ENCODE peak calls at places on chromosomes 6 and 20, in seven cellular contexts. N, U, R, L, C, P and K are unnamed samples.

GRCh38 chr6:116941727-116942126 is 64.7 kb downstream of the RFX6 start:
- DNase-seq in N (no peak), P (no peak), C (no peak), U (no peak), L (no peak), R (no peak), K (no peak)

GRCh38 chr6:131782764-131783163 is 25.1 kb upstream of the ENPP1 start:
- DNase-seq in L (no peak), C (no peak), R (peak; percentile 59), U (no peak), P (peak; percentile 29), N (no peak), K (no peak)

GRCh38 chr20:39036011-39036410 is 73.9 kb downstream of the DHX35 start:
- DNase-seq in P (no peak), U (peak; percentile 10), R (no peak), C (no peak), N (no peak), L (peak; percentile 63), K (no peak)

GRCh38 chr6:37033819-37034790 is 28.6 kb downstream of the FGD2 start:
- DNase-seq in L (no peak), R (no peak), U (no peak), C (no peak), P (no peak), N (no peak), K (no peak)

GRCh38 chr20:47876348-47877056 is 91.2 kb upstream of the SULF2 start:
- DNase-seq in P (no peak), C (no peak), L (no peak), U (no peak), R (no peak), N (no peak), K (no peak)

GRCh38 chr6:39896701-39897100 is 37.6 kb downstream of the MOCS1 start:
- DNase-seq in R (no peak), N (no peak), U (no peak), C (no peak), L (no peak), P (no peak), K (no peak)

GRCh38 chr20:52105573-52106422 is 85.8 kb downstream of the ZFP64 start:
- DNase-seq in P (no peak), C (no peak), N (peak; percentile 14), U (peak; percentile 27), R (no peak), L (peak; percentile 47), K (no peak)

GRCh38 chr20:14984768-14985622 is 647.6 kb upstream of the FLRT3 start:
- DNase-seq in P (peak; percentile 39), U (no peak), N (no peak), C (no peak), L (peak; percentile 39), R (peak; percentile 25), K (no peak)

GRCh38 chr20:62143118-62143975 is at the start of the genes PSMA7 and SS18L1:
- DNase-seq in U (peak; percentile 92), C (no peak), N (peak; percentile 66), R (peak; percentile 86), L (peak; percentile 76), P (peak; percentile 82), K (no peak)

GRCh38 chr20:63876489-63877036 is 11.5 kb downstream of the TPD52L2 start:
- DNase-seq in C (no peak), P (no peak), R (no peak), N (no peak), U (no peak), L (no peak), K (no peak)

GRCh38 chr6:124858564-124858963 is 103.7 kb upstream of the RNF217 start:
- DNase-seq in R (no peak), L (no peak), C (no peak), U (no peak), P (no peak), N (no peak), K (no peak)

GRCh38 chr20:15058836-15059235 is 721.4 kb upstream of the FLRT3 start:
- DNase-seq in C (no peak), P (no peak), L (no peak), R (no peak), N (no peak), U (no peak), K (no peak)

GRCh38 chr6:10951675-10952282 is 64.9 kb downstream of the SYCP2L start:
- DNase-seq in L (peak; percentile 68), P (no peak), N (no peak), U (peak; percentile 77), C (no peak), R (no peak), K (peak; percentile 36)

GRCh38 chr6:135144678-135145508 is 36.2 kb upstream of the MYB start:
- DNase-seq in C (no peak), L (peak; percentile 8), R (no peak), U (peak; percentile 55), N (no peak), P (peak; percentile 33), K (no peak)

GRCh38 chr6:90445533-90446108 is 141.3 kb downstream of the MAP3K7 start:
- DNase-seq in P (no peak), L (no peak), U (no peak), N (no peak), C (no peak), R (no peak), K (no peak)

GRCh38 chr6:33199687-33200233 is 705 bp downstream of the RXRB start:
- DNase-seq in U (peak; percentile 76), N (no peak), C (no peak), L (peak; percentile 36), P (peak; percentile 86), R (peak; percentile 84), K (no peak)

GRCh38 chr6:123913858-123914257 is 110.2 kb downstream of the NKAIN2 start:
- DNase-seq in R (no peak), C (no peak), N (no peak), P (no peak), U (no peak), L (peak; percentile 28), K (no peak)

GRCh38 chr6:53309059-53309896 is 39.5 kb downstream of the ELOVL5 start:
- DNase-seq in P (no peak), C (no peak), U (peak; percentile 90), L (peak; percentile 58), R (peak; percentile 35), N (no peak), K (peak; percentile 86)

GRCh38 chr20:37526839-37527637 is 638 bp downstream of the BLCAP start:
- DNase-seq in C (no peak), P (no peak), L (peak; percentile 13), R (peak; percentile 40), U (peak; percentile 46), N (no peak), K (no peak)

GRCh38 chr6:4780360-4780812 is 4.2 kb downstream of the CDYL start:
- DNase-seq in R (no peak), U (peak; percentile 45), L (peak; percentile 48), P (peak; percentile 50), C (no peak), N (no peak), K (no peak)

GRCh38 chr6:4510317-4510716 is 265.9 kb upstream of the CDYL start:
- DNase-seq in C (no peak), R (no peak), U (no peak), N (no peak), P (no peak), L (no peak), K (no peak)

GRCh38 chr6:157535354-157536217 is 154.6 kb downstream of the ZDHHC14 start:
- DNase-seq in C (no peak), P (no peak), L (peak; percentile 86), U (peak; percentile 67), R (no peak), N (no peak), K (peak; percentile 88)

GRCh38 chr20:8168785-8169288 is 36.8 kb downstream of the PLCB1 start:
- DNase-seq in P (no peak), U (no peak), R (no peak), C (no peak), N (no peak), L (no peak), K (no peak)

GRCh38 chr6:144090384-144090783 is 5.0 kb downstream of the SF3B5 start:
- DNase-seq in U (no peak), P (no peak), R (no peak), L (no peak), N (no peak), C (no peak), K (no peak)

GRCh38 chr20:61025536-61025935 is 226.5 kb upstream of the CDH4 start:
- DNase-seq in U (no peak), P (no peak), C (no peak), L (no peak), R (no peak), N (no peak), K (no peak)

GRCh38 chr6:170022291-170022722 is 268.6 kb downstream of the DLL1 start:
- DNase-seq in R (no peak), N (no peak), P (no peak), C (no peak), U (no peak), L (no peak), K (no peak)

GRCh38 chr6:46677314-46677654 is 10.4 kb upstream of the TDRD6 start:
- DNase-seq in R (no peak), U (no peak), C (no peak), P (no peak), L (no peak), N (no peak), K (no peak)
- TF ChIP-seq CTCF in R (no peak), U (peak; percentile 6), C (no peak), P (no peak), L (peak; percentile 39), N (peak; percentile 57), K (peak; percentile 51)

GRCh38 chr20:10794765-10795164 is 121.0 kb upstream of the JAG1 start:
- DNase-seq in L (no peak), R (peak; percentile 38), N (no peak), P (no peak), U (no peak), C (no peak), K (no peak)
- TF ChIP-seq CTCF in L (no peak), R (no peak), N (no peak), P (no peak), U (no peak), C (no peak), K (no peak)

GRCh38 chr6:141309295-141309694 is 823.4 kb upstream of the GJE1 start:
- DNase-seq in N (no peak), C (no peak), L (no peak), R (no peak), P (no peak), U (peak; percentile 23), K (no peak)
- TF ChIP-seq CTCF in N (no peak), C (no peak), L (no peak), R (no peak), P (no peak), U (peak; percentile 13), K (no peak)

GRCh38 chr6:43771210-43771857 is 1.3 kb downstream of the VEGFA start:
- DNase-seq in P (peak; percentile 77), R (peak; percentile 84), N (peak; percentile 43), L (peak; percentile 41), U (peak; percentile 71), C (no peak), K (no peak)

GRCh38 chr6:43773981-43774775 is 4.2 kb downstream of the VEGFA start:
- DNase-seq in N (no peak), P (no peak), R (no peak), L (no peak), U (no peak), C (no peak), K (no peak)

GRCh38 chr6:43771858-43772570 is 2.0 kb downstream of the VEGFA start:
- DNase-seq in C (no peak), N (peak; percentile 45), U (peak; percentile 47), R (peak; percentile 91), L (no peak), P (peak; percentile 83), K (no peak)

GRCh38 chr6:43773050-43773956 is 3.3 kb downstream of the VEGFA start:
- DNase-seq in L (no peak), U (peak; percentile 66), C (no peak), N (no peak), P (peak; percentile 86), R (peak; percentile 82), K (no peak)

GRCh38 chr6:43772571-43773049 is 2.6 kb downstream of the VEGFA start:
- DNase-seq in P (peak; percentile 49), U (peak; percentile 32), C (no peak), N (peak; percentile 39), R (peak; percentile 71), L (no peak), K (no peak)
- TF ChIP-seq CTCF in P (no peak), U (peak; percentile 1), C (no peak), N (no peak), R (no peak), L (no peak), K (peak; percentile 41)